ENCODE peak calls at places on chromosomes 7 and 10, in seven cellular contexts. B is effector memory CD4-positive, alpha-beta T cell; Y is transverse colon; A is lower lobe of right lung; I is spleen; Z is cardiac muscle cell; L is sigmoid colon. T is an unnamed sample.

GRCh38 chr7:106681815-106682495 is 21.0 kb upstream of the CCDC71L start:
- DNase-seq in Y (no peak), A (no peak), B (no peak), I (no peak), Z (peak), L (no peak), T (no peak)

GRCh38 chr7:88040694-88041093 is 106.6 kb downstream of the ADAM22 start:
- DNase-seq in L (no peak), B (no peak), A (no peak), I (no peak), Y (no peak), Z (no peak), T (no peak)

GRCh38 chr7:63900394-63901203 is 98.0 kb upstream of the ZNF722 start:
- DNase-seq in A (peak), Y (peak), I (peak), Z (peak), B (peak), L (peak), T (peak)

GRCh38 chr10:109895095-109895818 is 28.1 kb downstream of the XPNPEP1 start:
- DNase-seq in I (no peak), L (no peak), B (no peak), Y (no peak), A (no peak), Z (peak), T (peak)

GRCh38 chr7:27148776-27149641 is 1.4 kb upstream of the HOXA6 start:
- DNase-seq in L (peak), Y (peak), A (no peak), Z (no peak), I (peak), B (no peak), T (no peak)

GRCh38 chr7:44223362-44224114 is 22.8 kb downstream of the YKT6 start:
- DNase-seq in Z (no peak), A (peak), B (no peak), Y (no peak), L (peak), I (peak), T (peak)

GRCh38 chr10:22321831-22322662 is 1.1 kb downstream of the BMI1 start:
- DNase-seq in Z (peak), A (peak), B (no peak), I (peak), L (peak), Y (no peak), T (peak)

GRCh38 chr7:18151419-18151818 is 123.8 kb upstream of the PRPS1L1 start:
- DNase-seq in I (no peak), B (no peak), L (no peak), Y (no peak), A (no peak), Z (no peak), T (no peak)

GRCh38 chr10:67790534-67791408 is 47.2 kb downstream of the DNAJC12 start:
- DNase-seq in A (no peak), I (no peak), Z (peak), Y (no peak), L (no peak), B (no peak), T (no peak)

GRCh38 chr7:26686448-26686981 is 177.9 kb downstream of the SKAP2 start:
- DNase-seq in L (peak), A (peak), Y (no peak), Z (peak), B (no peak), I (no peak), T (no peak)

GRCh38 chr10:119331031-119331430 is 123.7 kb downstream of the GRK5 start:
- DNase-seq in Z (no peak), I (peak), L (no peak), Y (no peak), B (no peak), A (no peak), T (no peak)

GRCh38 chr10:3068201-3068967 is 1.0 kb downstream of the PFKP start:
- DNase-seq in Z (peak), I (peak), B (peak), L (peak), Y (peak), A (peak), T (no peak)

GRCh38 chr10:113030453-113030852 is 80.4 kb downstream of the TCF7L2 start:
- DNase-seq in B (no peak), L (no peak), A (no peak), Y (no peak), Z (no peak), I (no peak), T (no peak)

GRCh38 chr7:134601459-134601858 is 45.2 kb upstream of the BPGM start:
- DNase-seq in B (no peak), I (no peak), Z (no peak), L (no peak), A (no peak), Y (no peak), T (no peak)
- H3K27ac ChIP-seq in B (no peak), I (no peak), Z (no peak), L (no peak), A (no peak), Y (no peak), T (no peak)

DNA sequence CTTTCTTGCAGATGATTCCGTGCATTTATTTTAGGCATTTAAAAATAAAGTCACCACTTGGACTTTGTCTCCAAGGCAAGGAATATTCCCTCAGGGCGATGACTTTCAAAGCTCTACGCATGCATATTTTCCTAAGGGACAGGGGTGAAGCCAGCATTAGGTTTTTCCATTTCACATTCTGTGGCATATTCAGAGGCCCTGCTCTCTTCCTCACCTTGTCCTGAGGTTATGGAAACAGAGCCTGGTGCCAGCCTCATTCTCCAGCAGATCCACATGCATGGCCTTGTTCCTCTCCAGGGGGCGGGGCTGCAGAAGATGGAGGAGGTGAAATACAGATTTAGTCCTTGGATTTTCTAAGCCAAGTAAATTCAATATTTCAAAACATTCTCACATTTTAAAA is 11.6 kb upstream of the LYZL1 start:
- DNase-seq in I (no peak), Z (no peak), Y (no peak), A (no peak), B (no peak), L (no peak), T (no peak)
- H3K27ac ChIP-seq in I (no peak), Z (no peak), Y (no peak), A (no peak), B (no peak), L (no peak), T (no peak)

DNA sequence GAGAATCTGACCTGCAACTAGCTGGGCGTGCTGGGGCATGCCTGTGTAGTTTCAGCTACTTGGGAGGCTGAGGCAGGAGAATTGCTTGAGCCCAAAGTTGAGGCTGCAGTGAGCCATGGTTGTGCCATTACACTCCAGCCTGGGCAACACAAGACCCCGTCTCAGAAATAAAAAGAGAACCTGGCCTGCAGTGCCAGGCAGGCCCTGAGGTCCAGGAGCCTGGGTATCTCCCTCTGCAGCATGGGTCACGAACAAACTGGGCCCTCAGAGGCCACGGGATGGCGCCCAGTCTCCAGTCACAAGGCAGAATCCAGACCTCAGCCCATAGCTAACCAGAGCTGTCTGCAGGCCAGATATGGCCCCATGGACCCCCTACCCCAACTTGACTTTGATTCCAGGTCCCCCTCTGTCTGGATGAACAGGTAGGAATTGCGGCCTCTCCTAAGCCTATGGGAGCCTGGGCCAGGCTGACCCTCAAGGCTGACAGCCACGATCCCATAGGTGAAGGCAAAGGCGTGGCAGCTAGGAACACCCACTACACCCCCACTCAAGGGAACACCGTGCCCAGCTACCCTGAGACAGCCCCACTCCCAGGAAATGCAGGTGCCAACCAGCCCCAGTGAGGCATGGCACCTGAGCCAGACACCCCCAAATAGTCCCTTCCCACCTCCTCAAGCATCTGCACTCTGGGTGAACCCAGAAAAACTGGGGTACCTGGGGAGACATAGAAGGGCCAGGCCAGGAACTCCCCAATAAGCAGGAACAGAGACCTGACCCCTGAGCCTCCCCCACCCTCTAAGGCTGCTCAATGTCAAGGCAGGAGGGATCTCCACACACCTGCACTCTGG is 102.8 kb upstream of the TNRC18 start:
- DNase-seq in I (peak), A (no peak), Y (peak), Z (peak), B (no peak), L (peak), T (no peak)
- H3K27ac ChIP-seq in I (peak), A (peak), Y (peak), Z (peak), B (peak), L (peak), T (no peak)

GRCh38 chr7:5831196-5831595 is 49.4 kb upstream of the OCM start:
- DNase-seq in B (no peak), Y (no peak), A (no peak), L (no peak), Z (peak), I (no peak), T (peak)
- H3K27ac ChIP-seq in B (no peak), Y (no peak), A (no peak), L (no peak), Z (no peak), I (no peak), T (peak)

GRCh38 chr10:132293416-132294195 is 14.1 kb downstream of the STK32C start:
- DNase-seq in A (peak), L (peak), Z (no peak), Y (peak), I (peak), B (no peak), T (peak)
- H3K27ac ChIP-seq in A (no peak), L (peak), Z (no peak), Y (peak), I (no peak), B (no peak), T (no peak)

GRCh38 chr10:20970044-20970443 is 72.9 kb upstream of the NEBL start:
- DNase-seq in B (no peak), Y (no peak), Z (peak), A (no peak), I (no peak), L (no peak), T (no peak)

GRCh38 chr10:20970708-20971107 is 73.6 kb upstream of the NEBL start:
- DNase-seq in L (no peak), I (no peak), B (no peak), A (no peak), Y (no peak), Z (no peak), T (no peak)

GRCh38 chr10:20975236-20975635 is 78.1 kb upstream of the NEBL start:
- DNase-seq in B (no peak), A (no peak), Z (no peak), I (no peak), L (no peak), Y (no peak), T (no peak)

GRCh38 chr10:20976390-20976789 is 79.3 kb upstream of the NEBL start:
- DNase-seq in Z (no peak), L (no peak), B (no peak), A (no peak), Y (no peak), I (no peak), T (no peak)

DNA sequence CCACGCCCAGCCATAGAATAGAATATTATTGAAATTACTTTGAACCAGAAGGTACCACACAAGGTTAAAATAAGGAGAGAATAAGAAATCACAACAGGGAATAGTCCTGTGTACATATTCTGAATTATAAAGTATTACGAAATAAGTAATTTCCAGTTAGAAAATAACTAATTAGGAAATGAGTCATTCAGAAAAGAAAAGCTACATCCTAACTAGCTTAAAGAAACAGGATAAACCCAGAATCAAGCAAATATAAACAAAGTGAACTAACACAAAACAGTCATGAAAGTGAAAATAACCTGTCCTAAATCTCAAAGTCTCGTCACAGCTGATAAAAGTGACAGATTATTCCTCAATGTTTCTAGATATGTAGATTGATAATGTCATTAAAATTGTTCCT is 74.8 kb upstream of the NEBL start:
- DNase-seq in L (no peak), A (no peak), Z (peak), I (no peak), Y (no peak), B (no peak), T (no peak)
- H3K27ac ChIP-seq in L (no peak), A (no peak), Z (no peak), I (no peak), Y (no peak), B (no peak), T (no peak)

GRCh38 chr7:130985361-130985760 is 251.4 kb upstream of the KLF14 start:
- DNase-seq in A (no peak), B (no peak), Z (no peak), L (no peak), Y (no peak), I (no peak), T (no peak)

GRCh38 chr7:130986271-130986690 is 252.3 kb upstream of the KLF14 start:
- DNase-seq in A (no peak), Y (no peak), Z (peak), B (no peak), L (no peak), I (no peak), T (no peak)

GRCh38 chr7:130982651-130983050 is 248.6 kb upstream of the KLF14 start:
- DNase-seq in B (no peak), I (no peak), Z (no peak), L (no peak), Y (no peak), A (no peak), T (no peak)

GRCh38 chr7:130987092-130987491 is 253.1 kb upstream of the KLF14 start:
- DNase-seq in L (no peak), I (no peak), Z (no peak), B (no peak), Y (no peak), A (no peak), T (no peak)

GRCh38 chr7:130982160-130982638 is 248.2 kb upstream of the KLF14 start:
- DNase-seq in I (no peak), Y (no peak), L (no peak), A (no peak), B (no peak), Z (peak), T (no peak)
- H3K27ac ChIP-seq in I (peak), Y (no peak), L (no peak), A (peak), B (peak), Z (no peak), T (peak)

GRCh38 chr7:80881361-80881760 is 37.5 kb downstream of the SEMA3C start:
- DNase-seq in Y (no peak), Z (no peak), B (no peak), I (no peak), L (no peak), A (no peak), T (no peak)

GRCh38 chr7:80883188-80884025 is 35.4 kb downstream of the SEMA3C start:
- DNase-seq in A (no peak), Z (peak), B (no peak), I (no peak), L (no peak), Y (no peak), T (no peak)

GRCh38 chr7:80879849-80880248 is 39.0 kb downstream of the SEMA3C start:
- DNase-seq in B (no peak), Z (peak), A (no peak), L (no peak), Y (no peak), I (no peak), T (no peak)

GRCh38 chr7:80884511-80885195 is 34.2 kb downstream of the SEMA3C start:
- DNase-seq in Y (no peak), B (no peak), A (no peak), I (no peak), L (no peak), Z (no peak), T (no peak)

DNA sequence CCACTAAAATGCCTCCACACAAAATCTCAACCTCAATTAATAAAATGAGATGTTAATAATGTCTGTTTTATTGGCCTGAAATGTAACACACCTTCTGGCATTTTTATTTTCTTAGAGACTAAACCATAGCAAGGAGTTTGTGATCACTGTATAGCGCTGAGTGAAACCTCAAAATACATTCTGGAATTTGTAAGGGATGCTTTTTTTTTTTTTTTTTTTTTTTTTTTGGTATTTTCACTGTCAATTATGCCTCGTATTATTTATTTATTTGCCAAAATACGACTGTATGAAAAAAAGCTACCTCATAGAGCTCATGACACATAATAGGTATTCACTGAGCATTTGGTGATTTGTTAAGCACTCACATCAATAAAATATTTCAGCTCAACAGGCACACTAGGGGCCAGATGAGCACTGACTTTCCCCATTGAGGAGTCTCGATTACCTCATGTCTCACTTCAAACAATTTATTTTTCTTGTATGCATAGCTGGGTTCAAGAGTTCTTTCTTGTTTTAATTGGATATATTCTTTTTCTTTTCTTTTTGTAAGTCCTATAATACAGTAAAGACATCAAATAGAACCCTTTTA is 36.5 kb downstream of the SEMA3C start:
- DNase-seq in Y (no peak), I (no peak), Z (no peak), L (no peak), A (no peak), B (no peak), T (no peak)
- H3K27ac ChIP-seq in Y (no peak), I (no peak), Z (no peak), L (peak), A (no peak), B (no peak), T (no peak)

DNA sequence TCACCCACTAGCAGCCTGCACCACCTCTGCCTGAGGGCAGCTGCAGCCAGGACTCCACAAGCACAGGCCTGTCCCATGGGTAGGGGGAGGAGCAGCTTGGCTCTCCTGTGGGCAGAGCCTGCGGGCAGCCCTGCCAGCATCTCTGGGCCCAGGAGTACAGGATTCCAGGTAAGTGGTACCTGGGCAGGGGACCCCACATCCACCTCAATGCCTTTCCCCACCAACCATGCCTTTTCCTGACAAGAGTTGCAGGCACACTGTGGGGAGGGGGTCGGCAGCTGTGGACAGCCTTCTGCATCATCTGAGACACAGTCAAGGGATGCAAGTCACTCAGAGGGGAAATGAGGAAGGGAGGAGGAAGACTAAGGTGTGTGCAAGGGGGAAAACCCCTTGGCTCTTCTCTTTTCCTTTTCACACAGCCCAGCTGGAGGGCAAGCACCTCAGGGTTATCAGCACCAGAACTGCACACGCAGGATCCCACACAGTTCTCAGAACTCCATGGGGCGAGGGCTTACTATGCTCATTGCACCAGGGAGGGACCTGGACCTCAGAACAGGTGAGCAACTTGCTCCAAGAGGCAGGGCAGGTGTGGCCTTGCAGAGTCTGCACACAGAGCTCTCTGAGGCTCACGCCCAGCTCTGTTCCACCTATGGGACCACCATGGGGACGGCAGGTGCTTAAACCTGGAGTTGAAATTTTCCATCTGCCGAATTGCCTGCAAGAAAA is 16.5 kb upstream of the ANTXRL start:
- DNase-seq in L (no peak), Y (no peak), I (peak), B (no peak), Z (no peak), A (no peak), T (peak)
- H3K27ac ChIP-seq in L (no peak), Y (no peak), I (peak), B (peak), Z (no peak), A (no peak), T (no peak)

GRCh38 chr10:12888470-12888869 is 113.0 kb downstream of the CCDC3 start:
- DNase-seq in L (no peak), I (no peak), Y (no peak), Z (no peak), B (no peak), A (no peak), T (no peak)

GRCh38 chr10:12896251-12896650 is 105.3 kb downstream of the CCDC3 start:
- DNase-seq in A (no peak), L (no peak), B (no peak), I (no peak), Z (no peak), Y (no peak), T (no peak)

GRCh38 chr10:12892924-12893323 is 108.6 kb downstream of the CCDC3 start:
- DNase-seq in L (no peak), Y (no peak), B (no peak), A (no peak), Z (no peak), I (no peak), T (no peak)

GRCh38 chr10:12887780-12888179 is 113.7 kb downstream of the CCDC3 start:
- DNase-seq in Z (no peak), I (no peak), A (no peak), Y (no peak), L (no peak), B (no peak), T (no peak)

GRCh38 chr10:12890958-12891357 is 110.6 kb downstream of the CCDC3 start:
- DNase-seq in Z (no peak), I (no peak), B (no peak), L (no peak), A (no peak), Y (no peak), T (no peak)
- H3K27ac ChIP-seq in Z (no peak), I (no peak), B (no peak), L (no peak), A (no peak), Y (no peak), T (no peak)

T was measured in dorsolateral prefrontal cortex.